ENCODE peak calls at places on chromosomes 13 and 19, in ten cellular contexts. One of them, this sample, is unnamed.

GRCh38 chr19:32873560-32873959 is 4.0 kb upstream of the SLC7A9 start:
- DNase-seq in effector memory CD4-positive, alpha-beta T cell: no peak
- DNase-seq in EL: no peak
- DNase-seq in AG10803: no peak
- DNase-seq in adrenal gland: peak
- DNase-seq in naive thymus-derived CD4-positive, alpha-beta T cell: no peak
- DNase-seq in Calu3: no peak
- DNase-seq in stimulated activated CD4-positive, alpha-beta T cell treated with anti-CD3 and anti-CD28 coated beads, Interleukin-1b, Interleukin-23, amount 100 ng/mL, for 1 hour: no peak
- DNase-seq in RPMI8226: no peak
- DNase-seq in activated T-helper 1 cell treated with anti-CD3 and anti-CD28 coated beads, Interleukin-2, amount 50 U/mL, for 16 hours: no peak
- DNase-seq in this sample: no peak

GRCh38 chr19:11735375-11735774 is 3.4 kb downstream of the ZNF823 start:
- DNase-seq in naive thymus-derived CD4-positive, alpha-beta T cell: no peak
- DNase-seq in AG10803: no peak
- DNase-seq in EL: no peak
- DNase-seq in effector memory CD4-positive, alpha-beta T cell: no peak
- DNase-seq in Calu3: no peak
- DNase-seq in stimulated activated CD4-positive, alpha-beta T cell treated with anti-CD3 and anti-CD28 coated beads, Interleukin-1b, Interleukin-23, amount 100 ng/mL, for 1 hour: no peak
- DNase-seq in activated T-helper 1 cell treated with anti-CD3 and anti-CD28 coated beads, Interleukin-2, amount 50 U/mL, for 16 hours: no peak
- DNase-seq in RPMI8226: no peak
- DNase-seq in adrenal gland: no peak
- DNase-seq in this sample: no peak

GRCh38 chr19:15640294-15640903 is at the start of gene CYP4F3:
- DNase-seq in stimulated activated CD4-positive, alpha-beta T cell treated with anti-CD3 and anti-CD28 coated beads, Interleukin-1b, Interleukin-23, amount 100 ng/mL, for 1 hour: no peak
- DNase-seq in RPMI8226: peak
- DNase-seq in adrenal gland: peak
- DNase-seq in EL: peak
- DNase-seq in AG10803: no peak
- DNase-seq in effector memory CD4-positive, alpha-beta T cell: no peak
- DNase-seq in naive thymus-derived CD4-positive, alpha-beta T cell: no peak
- DNase-seq in Calu3: peak
- DNase-seq in activated T-helper 1 cell treated with anti-CD3 and anti-CD28 coated beads, Interleukin-2, amount 50 U/mL, for 16 hours: no peak
- DNase-seq in this sample: no peak

GRCh38 chr19:46369817-46370216 is 22.9 kb downstream of the PPP5C start:
- DNase-seq in Calu3: peak
- DNase-seq in AG10803: no peak
- DNase-seq in RPMI8226: no peak
- DNase-seq in naive thymus-derived CD4-positive, alpha-beta T cell: no peak
- DNase-seq in EL: no peak
- DNase-seq in adrenal gland: peak
- DNase-seq in stimulated activated CD4-positive, alpha-beta T cell treated with anti-CD3 and anti-CD28 coated beads, Interleukin-1b, Interleukin-23, amount 100 ng/mL, for 1 hour: no peak
- DNase-seq in activated T-helper 1 cell treated with anti-CD3 and anti-CD28 coated beads, Interleukin-2, amount 50 U/mL, for 16 hours: no peak
- DNase-seq in effector memory CD4-positive, alpha-beta T cell: no peak
- DNase-seq in this sample: no peak

GRCh38 chr13:21557995-21558394 is 46.0 kb downstream of the MICU2 start:
- DNase-seq in EL: peak
- DNase-seq in RPMI8226: no peak
- DNase-seq in activated T-helper 1 cell treated with anti-CD3 and anti-CD28 coated beads, Interleukin-2, amount 50 U/mL, for 16 hours: no peak
- DNase-seq in adrenal gland: no peak
- DNase-seq in AG10803: peak
- DNase-seq in effector memory CD4-positive, alpha-beta T cell: no peak
- DNase-seq in Calu3: peak
- DNase-seq in stimulated activated CD4-positive, alpha-beta T cell treated with anti-CD3 and anti-CD28 coated beads, Interleukin-1b, Interleukin-23, amount 100 ng/mL, for 1 hour: no peak
- DNase-seq in naive thymus-derived CD4-positive, alpha-beta T cell: no peak
- DNase-seq in this sample: peak

GRCh38 chr19:11699931-11700794 is 38.6 kb downstream of the ZNF823 start:
- DNase-seq in stimulated activated CD4-positive, alpha-beta T cell treated with anti-CD3 and anti-CD28 coated beads, Interleukin-1b, Interleukin-23, amount 100 ng/mL, for 1 hour: no peak
- DNase-seq in effector memory CD4-positive, alpha-beta T cell: no peak
- DNase-seq in Calu3: peak
- DNase-seq in EL: peak
- DNase-seq in RPMI8226: peak
- DNase-seq in AG10803: peak
- DNase-seq in naive thymus-derived CD4-positive, alpha-beta T cell: peak
- DNase-seq in adrenal gland: no peak
- DNase-seq in activated T-helper 1 cell treated with anti-CD3 and anti-CD28 coated beads, Interleukin-2, amount 50 U/mL, for 16 hours: no peak
- DNase-seq in this sample: peak

GRCh38 chr13:105343134-105343806 is 1192.2 kb downstream of the EFNB2 start:
- DNase-seq in effector memory CD4-positive, alpha-beta T cell: no peak
- DNase-seq in RPMI8226: no peak
- DNase-seq in adrenal gland: no peak
- DNase-seq in naive thymus-derived CD4-positive, alpha-beta T cell: no peak
- DNase-seq in EL: peak
- DNase-seq in Calu3: no peak
- DNase-seq in activated T-helper 1 cell treated with anti-CD3 and anti-CD28 coated beads, Interleukin-2, amount 50 U/mL, for 16 hours: no peak
- DNase-seq in stimulated activated CD4-positive, alpha-beta T cell treated with anti-CD3 and anti-CD28 coated beads, Interleukin-1b, Interleukin-23, amount 100 ng/mL, for 1 hour: no peak
- DNase-seq in AG10803: no peak
- DNase-seq in this sample: no peak

GRCh38 chr19:13164370-13165090 is 14.3 kb downstream of the IER2 start:
- DNase-seq in AG10803: peak
- DNase-seq in EL: peak
- DNase-seq in adrenal gland: peak
- DNase-seq in activated T-helper 1 cell treated with anti-CD3 and anti-CD28 coated beads, Interleukin-2, amount 50 U/mL, for 16 hours: no peak
- DNase-seq in Calu3: peak
- DNase-seq in RPMI8226: peak
- DNase-seq in naive thymus-derived CD4-positive, alpha-beta T cell: peak
- DNase-seq in stimulated activated CD4-positive, alpha-beta T cell treated with anti-CD3 and anti-CD28 coated beads, Interleukin-1b, Interleukin-23, amount 100 ng/mL, for 1 hour: no peak
- DNase-seq in effector memory CD4-positive, alpha-beta T cell: no peak
- DNase-seq in this sample: peak